ENCODE peak calls at places on chromosomes 11 and 22, in seven cellular contexts. P, A, M, R, Y, T and B are unnamed samples.

GRCh38 chr11:124748481-124749338 is 3.3 kb downstream of the VSIG2 start:
- DNase-seq in P (no peak), A (no peak), M (no peak), R (no peak), Y (no peak), T (no peak), B (no peak)

GRCh38 chr11:118339281-118340045 is 3.0 kb downstream of the CD3D start:
- DNase-seq in P (no peak), A (no peak), M (no peak), R (no peak), Y (no peak), T (no peak), B (no peak)

GRCh38 chr11:128400382-128401203 is 186.8 kb downstream of the ETS1 start:
- DNase-seq in P (no peak), A (no peak), M (no peak), R (peak), Y (no peak), T (no peak), B (no peak)

GRCh38 chr11:64103377-64103985 is 62.4 kb downstream of the MACROD1 start:
- DNase-seq in P (no peak), A (no peak), M (no peak), R (no peak), Y (no peak), T (no peak), B (no peak)

GRCh38 chr11:83990160-83990733 is 704.1 kb upstream of the CCDC90B start:
- DNase-seq in P (no peak), A (no peak), M (no peak), R (no peak), Y (no peak), T (no peak), B (peak)

GRCh38 chr22:25970996-25971811 is 198.1 kb upstream of the SEZ6L start:
- DNase-seq in P (no peak), A (peak), M (no peak), R (no peak), Y (no peak), T (no peak), B (no peak)

GRCh38 chr11:95706974-95707387 is 82.6 kb downstream of the FAM76B start:
- DNase-seq in P (no peak), A (no peak), M (no peak), R (no peak), Y (no peak), T (no peak), B (no peak)

GRCh38 chr11:94885133-94885532 is 88.2 kb downstream of the CWC15 start:
- DNase-seq in P (no peak), A (peak), M (no peak), R (no peak), Y (no peak), T (no peak), B (no peak)

GRCh38 chr11:64933935-64934693 is 1.6 kb downstream of the GPHA2 start:
- DNase-seq in P (no peak), A (no peak), M (no peak), R (no peak), Y (no peak), T (no peak), B (no peak)

GRCh38 chr11:31355131-31355530 is 14.4 kb downstream of the DCDC1 start:
- DNase-seq in P (no peak), A (no peak), M (no peak), R (peak), Y (no peak), T (no peak), B (no peak)

GRCh38 chr22:30396871-30397655 is at the start of gene SEC14L2:
- DNase-seq in P (no peak), A (no peak), M (peak), R (peak), Y (peak), T (peak), B (peak)

GRCh38 chr11:97364047-97364446 is 974.2 kb downstream of the JRKL start:
- DNase-seq in P (no peak), A (no peak), M (no peak), R (peak), Y (no peak), T (no peak), B (no peak)

GRCh38 chr11:91459840-91460239 is 764.8 kb upstream of the FAT3 start:
- DNase-seq in P (no peak), A (no peak), M (no peak), R (no peak), Y (no peak), T (no peak), B (no peak)

GRCh38 chr11:11217555-11218286 is 135.3 kb downstream of the CSNK2A3 start:
- DNase-seq in P (no peak), A (no peak), M (no peak), R (no peak), Y (no peak), T (no peak), B (no peak)

GRCh38 chr11:45390407-45390806 is 104.3 kb upstream of the SYT13 start:
- DNase-seq in P (no peak), A (no peak), M (no peak), R (peak), Y (no peak), T (no peak), B (no peak)

GRCh38 chr22:31039393-31039792 is 41.7 kb upstream of the SMTN start:
- DNase-seq in P (peak), A (no peak), M (no peak), R (peak), Y (no peak), T (peak), B (peak)

GRCh38 chr11:11247576-11247975 is 105.5 kb downstream of the CSNK2A3 start:
- DNase-seq in P (no peak), A (no peak), M (no peak), R (no peak), Y (no peak), T (no peak), B (no peak)

GRCh38 chr11:5234390-5234834 is at the start of gene HBD:
- DNase-seq in P (no peak), A (no peak), M (no peak), R (peak), Y (no peak), T (no peak), B (no peak)

GRCh38 chr22:43706151-43706550 is 106.0 kb downstream of the EFCAB6 start:
- DNase-seq in P (no peak), A (no peak), M (no peak), R (no peak), Y (no peak), T (no peak), B (no peak)

GRCh38 chr22:20867179-20868099 is 8.6 kb downstream of the SNAP29 start:
- DNase-seq in P (peak), A (no peak), M (peak), R (peak), Y (no peak), T (peak), B (peak)

GRCh38 chr11:112162761-112163669 is 879 bp downstream of the IL18 start:
- DNase-seq in P (no peak), A (no peak), M (no peak), R (no peak), Y (no peak), T (no peak), B (no peak)

GRCh38 chr11:85170184-85170583 is 457.0 kb downstream of the DLG2 start:
- DNase-seq in P (no peak), A (no peak), M (no peak), R (no peak), Y (no peak), T (no peak), B (no peak)

GRCh38 chr11:70532066-70532440 is 133.7 kb downstream of the CTTN start:
- DNase-seq in P (no peak), A (no peak), M (no peak), R (no peak), Y (no peak), T (no peak), B (no peak)

GRCh38 chr11:65384301-65384889 is 1.9 kb upstream of the SLC25A45 start:
- DNase-seq in P (no peak), A (no peak), M (no peak), R (peak), Y (no peak), T (no peak), B (no peak)

GRCh38 chr22:41909290-41910049 is 5.4 kb downstream of the SHISA8 start:
- DNase-seq in P (no peak), A (no peak), M (no peak), R (no peak), Y (no peak), T (no peak), B (no peak)

GRCh38 chr11:118789501-118790356 is 1.2 kb downstream of the DDX6 start:
- DNase-seq in P (no peak), A (peak), M (peak), R (peak), Y (no peak), T (no peak), B (no peak)

GRCh38 chr11:134050541-134051383 is 18.1 kb upstream of the JAM3 start:
- DNase-seq in P (peak), A (no peak), M (no peak), R (peak), Y (peak), T (peak), B (peak)

GRCh38 chr22:35923026-35923425 is 105.6 kb downstream of the RBFOX2 start:
- DNase-seq in P (no peak), A (no peak), M (no peak), R (no peak), Y (no peak), T (no peak), B (no peak)

GRCh38 chr11:130103296-130103814 is 33.7 kb downstream of the APLP2 start:
- DNase-seq in P (no peak), A (no peak), M (no peak), R (peak), Y (no peak), T (no peak), B (no peak)

GRCh38 chr11:130465259-130465658 is 16.8 kb downstream of the ADAMTS15 start:
- DNase-seq in P (no peak), A (no peak), M (no peak), R (no peak), Y (no peak), T (no peak), B (no peak)

GRCh38 chr11:110712643-110713468 is 619 bp upstream of the ARHGAP20 start:
- DNase-seq in P (peak), A (no peak), M (no peak), R (peak), Y (peak), T (peak), B (peak)

DNA sequence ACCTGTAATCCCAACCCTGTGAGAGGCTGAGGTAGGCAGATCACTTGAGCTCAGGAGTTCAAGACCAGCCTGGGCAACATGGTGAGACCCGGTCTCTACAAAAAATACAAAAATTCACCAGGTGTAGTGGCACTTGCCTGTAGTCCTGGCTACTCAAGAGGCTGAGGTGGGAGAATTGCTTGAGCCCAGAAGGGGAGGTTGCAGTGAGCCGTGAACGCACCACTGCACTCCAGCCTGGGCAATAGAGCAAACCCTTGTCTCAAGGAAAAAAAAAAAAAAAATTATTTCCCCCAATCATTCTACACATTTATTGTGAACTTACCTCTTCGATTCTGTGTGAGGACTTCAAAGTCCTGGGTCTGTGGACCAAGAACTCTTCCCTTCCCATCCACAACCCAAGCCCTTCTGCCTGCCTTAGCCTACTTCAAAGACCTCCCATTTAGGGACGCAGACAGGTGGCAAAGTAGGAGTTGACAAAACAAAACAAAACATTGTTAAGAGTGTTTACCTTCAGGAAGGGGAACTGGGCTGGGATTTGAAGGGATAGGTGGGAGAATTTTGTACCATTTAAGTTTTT is 3.8 kb upstream of the WEE1 start:
- DNase-seq in P (no peak), A (no peak), M (no peak), R (no peak), Y (no peak), T (no peak), B (no peak)
- H3K4me3 ChIP-seq in P (no peak), A (no peak), M (no peak), R (no peak), Y (peak), T (no peak), B (no peak)

GRCh38 chr22:49967333-49968241 is 7.0 kb downstream of the PIM3 start:
- DNase-seq in P (peak), A (no peak), M (peak), R (peak), Y (peak), T (peak), B (peak)
- H3K4me3 ChIP-seq in P (no peak), A (no peak), M (no peak), R (no peak), Y (peak), T (no peak), B (peak)

GRCh38 chr11:440065-441042 is 1.5 kb downstream of the ANO9 start:
- DNase-seq in P (no peak), A (no peak), M (no peak), R (peak), Y (no peak), T (peak), B (no peak)
- H3K4me3 ChIP-seq in P (no peak), A (peak), M (no peak), R (no peak), Y (no peak), T (no peak), B (no peak)

GRCh38 chr11:59197990-59198389 is 14.7 kb downstream of the MPEG1 start:
- DNase-seq in P (peak), A (no peak), M (no peak), R (peak), Y (peak), T (no peak), B (peak)
- H3K4me3 ChIP-seq in P (no peak), A (no peak), M (no peak), R (no peak), Y (peak), T (no peak), B (no peak)

GRCh38 chr11:101446238-101446637 is 137.6 kb downstream of the TRPC6 start:
- DNase-seq in P (no peak), A (no peak), M (no peak), R (peak), Y (no peak), T (no peak), B (no peak)
- H3K4me3 ChIP-seq in P (no peak), A (no peak), M (no peak), R (no peak), Y (no peak), T (no peak), B (no peak)